ENCODE peak calls at places on chromosomes 2 and 18, in seven cellular contexts. K is SK-N-SH, E is HCT116, D is prostate gland, A is body of pancreas, N is psoas muscle, H is mesendoderm. X is an unnamed sample.

GRCh38 chr18:23574611-23575308 is 11.5 kb downstream of the NPC1 start:
- DNase-seq in D (no peak), H (peak; percentile 42), A (no peak), N (no peak), E (no peak), K (peak; percentile 78), X (peak; percentile 48)

GRCh38 chr18:4096501-4096900 is 358.6 kb downstream of the DLGAP1 start:
- DNase-seq in N (no peak), D (peak; percentile 67), H (no peak), K (no peak), A (no peak), E (no peak), X (no peak)

GRCh38 chr2:43127208-43127940 is 99.0 kb downstream of the ZFP36L2 start:
- DNase-seq in N (peak; percentile 75), H (peak; percentile 90), E (peak; percentile 33), K (peak; percentile 75), A (peak; percentile 68), D (peak; percentile 33), X (no peak)

GRCh38 chr2:127076290-127076689 is 30.7 kb downstream of the BIN1 start:
- DNase-seq in E (no peak), D (no peak), H (no peak), A (no peak), N (no peak), K (no peak), X (no peak)

GRCh38 chr2:127384529-127384928 is 3.2 kb downstream of the MAP3K2 start:
- DNase-seq in E (no peak), N (no peak), K (no peak), H (no peak), A (no peak), D (no peak), X (no peak)

GRCh38 chr2:43060435-43061016 is 165.9 kb downstream of the ZFP36L2 start:
- DNase-seq in K (no peak), A (no peak), N (no peak), H (no peak), D (no peak), E (no peak), X (no peak)

GRCh38 chr2:110943070-110943634 is 177.6 kb upstream of the BCL2L11 start:
- DNase-seq in A (no peak), E (no peak), H (no peak), D (no peak), K (no peak), N (no peak), X (no peak)

GRCh38 chr2:136243638-136244557 is 125.9 kb upstream of the CXCR4 start:
- DNase-seq in H (no peak), K (peak; percentile 56), N (no peak), D (no peak), A (no peak), E (no peak), X (no peak)

GRCh38 chr2:10497797-10498251 is 49.7 kb upstream of the ODC1 start:
- DNase-seq in E (peak; percentile 49), H (peak; percentile 58), K (peak; percentile 63), A (no peak), D (peak; percentile 76), N (peak; percentile 84), X (peak; percentile 73)

GRCh38 chr2:224111576-224111975 is 72.5 kb upstream of the SERPINE2 start:
- DNase-seq in E (peak; percentile 31), H (no peak), D (no peak), A (no peak), N (no peak), K (no peak), X (no peak)

GRCh38 chr2:114642988-114643553 is 200.6 kb downstream of the DPP10 start:
- DNase-seq in A (no peak), K (no peak), E (no peak), D (no peak), N (no peak), H (no peak), X (peak; percentile 45)

GRCh38 chr2:48824116-48824515 is 68.6 kb upstream of the LHCGR start:
- DNase-seq in D (no peak), E (no peak), H (peak; percentile 53), K (no peak), A (no peak), N (no peak), X (no peak)

GRCh38 chr2:119233326-119234020 is 9.8 kb downstream of the STEAP3 start:
- DNase-seq in E (no peak), N (peak; percentile 58), K (no peak), H (no peak), A (no peak), D (no peak), X (no peak)

GRCh38 chr2:100427627-100428258 is 10.3 kb upstream of the CHST10 start:
- DNase-seq in K (peak; percentile 61), E (peak; percentile 49), N (peak; percentile 26), A (peak; percentile 69), H (peak; percentile 61), D (peak; percentile 39), X (peak; percentile 64)

DNA sequence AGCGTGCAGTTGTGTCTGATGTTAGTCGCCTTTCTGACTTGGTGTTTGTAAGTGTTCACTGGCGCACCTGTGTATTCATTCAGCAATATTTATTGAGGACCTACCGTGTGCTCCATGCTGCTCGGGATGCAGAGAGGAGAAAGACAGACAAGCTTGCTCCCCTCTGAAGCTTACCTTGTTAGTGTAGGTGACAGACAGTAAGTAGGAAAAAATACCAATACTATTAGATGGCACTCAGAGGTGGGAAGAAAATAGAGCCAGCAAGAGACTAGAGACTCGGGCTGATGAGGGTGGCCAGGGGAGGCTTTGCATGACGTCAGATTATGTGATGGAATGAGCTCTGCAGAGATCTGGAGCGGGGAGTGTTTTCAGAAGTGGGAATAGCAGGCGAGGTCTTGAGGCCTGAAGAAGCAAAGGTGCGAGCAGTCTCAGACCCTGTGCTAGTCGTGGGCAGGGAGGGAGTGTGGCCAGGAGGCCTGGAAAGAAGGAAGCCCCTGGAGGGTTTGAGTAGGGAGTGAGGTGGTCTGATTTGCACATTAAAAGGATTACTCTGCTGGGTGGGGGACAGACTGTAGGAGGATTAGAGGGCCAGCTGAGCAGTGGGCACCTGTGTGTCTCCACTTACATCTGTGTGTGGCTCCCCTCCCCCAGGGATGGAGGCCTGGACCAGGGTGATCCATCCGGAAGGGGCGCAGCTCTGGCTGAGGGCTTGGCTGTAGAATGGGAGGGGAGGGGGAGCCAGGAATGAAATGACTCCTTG is 11.8 kb downstream of the MTCL1 start:
- DNase-seq in H (peak; percentile 60), D (no peak), N (no peak), K (no peak), E (no peak), A (no peak), X (no peak)
- H3K27ac ChIP-seq in H (peak overlapping the region; percentile 36), D (no peak overlapping the region), N (no peak overlapping the region), K (no peak overlapping the region), E (no peak overlapping the region), A (no peak overlapping the region), X (no peak overlapping the region)

GRCh38 chr2:200616656-200617055 is 30.8 kb downstream of the AOX1 start:
- DNase-seq in D (no peak), A (no peak), E (no peak), H (no peak), N (no peak), K (no peak), X (peak; percentile 67)

GRCh38 chr2:200614249-200614648 is 28.4 kb downstream of the AOX1 start:
- DNase-seq in N (no peak), K (no peak), A (no peak), H (no peak), D (no peak), E (no peak), X (no peak)

GRCh38 chr2:200616193-200616592 is 30.4 kb downstream of the AOX1 start:
- DNase-seq in N (no peak), A (peak; percentile 44), D (no peak), E (no peak), K (no peak), H (no peak), X (no peak)

GRCh38 chr2:200613692-200614091 is 27.9 kb downstream of the AOX1 start:
- DNase-seq in H (no peak), N (no peak), E (no peak), D (no peak), K (no peak), A (peak; percentile 28), X (no peak)

DNA sequence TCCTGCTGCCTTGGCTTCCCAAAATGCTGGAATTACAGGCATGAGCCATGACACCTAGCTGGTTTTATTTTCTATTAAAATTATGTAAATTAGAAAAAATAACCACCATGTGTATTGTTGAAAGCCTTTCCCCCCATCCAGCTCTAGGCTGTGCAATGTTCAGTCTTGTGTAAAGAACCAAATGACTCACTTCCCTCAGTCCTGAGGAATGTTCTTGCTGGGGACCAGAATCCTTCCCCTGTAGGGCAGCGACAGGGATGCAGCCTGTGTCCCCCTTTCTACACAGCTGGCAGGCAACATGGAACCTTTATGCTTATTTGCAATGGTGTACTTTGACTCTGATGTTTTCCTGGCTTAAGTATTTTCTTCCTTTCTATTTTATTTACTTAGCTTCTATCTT is 29.4 kb downstream of the AOX1 start:
- DNase-seq in D (no peak), H (no peak), N (no peak), K (no peak), E (no peak), A (no peak), X (no peak)
- H3K27ac ChIP-seq in D (no peak overlapping the region), H (no peak overlapping the region), N (no peak overlapping the region), K (peak overlapping the region; percentile 38), E (no peak overlapping the region), A (no peak overlapping the region), X (no peak overlapping the region)

GRCh38 chr2:53173698-53174455 is 593.7 kb upstream of the CHAC2 start:
- DNase-seq in D (no peak), H (no peak), N (no peak), E (no peak), K (no peak), A (no peak), X (no peak)
- H3K27ac ChIP-seq in D (no peak overlapping the region), H (no peak overlapping the region), N (no peak overlapping the region), E (no peak overlapping the region), K (no peak overlapping the region), A (no peak overlapping the region), X (no peak overlapping the region)

GRCh38 chr18:55513199-55513598 is 74.8 kb downstream of the TCF4 start:
- DNase-seq in H (no peak), K (no peak), D (no peak), E (no peak), N (no peak), A (no peak), X (peak; percentile 55)

GRCh38 chr18:55517055-55517454 is 70.9 kb downstream of the TCF4 start:
- DNase-seq in N (no peak), E (no peak), K (no peak), H (no peak), D (no peak), A (no peak), X (no peak)

GRCh38 chr18:55511277-55511676 is 76.7 kb downstream of the TCF4 start:
- DNase-seq in A (no peak), K (no peak), D (no peak), N (no peak), H (no peak), E (no peak), X (no peak)

GRCh38 chr18:55515946-55516710 is 71.9 kb downstream of the TCF4 start:
- DNase-seq in A (no peak), D (no peak), E (no peak), K (no peak), H (no peak), N (no peak), X (no peak)

GRCh38 chr18:55515204-55515603 is 72.8 kb downstream of the TCF4 start:
- DNase-seq in K (no peak), H (no peak), E (no peak), A (no peak), N (peak; percentile 10), D (no peak), X (no peak)
- H3K27ac ChIP-seq in K (no peak overlapping the region), H (no peak overlapping the region), E (no peak overlapping the region), A (no peak overlapping the region), N (no peak overlapping the region), D (no peak overlapping the region), X (no peak overlapping the region)

X was measured in cardiac muscle cell.